ENCODE peak calls at places on chromosomes 16 and 17, in ten cellular contexts. N, J, Y, W, K, R, T, V, L and F are unnamed samples.

GRCh38 chr16:268141-269053 is 7.3 kb downstream of the RGS11 start:
- DNase-seq in J (no peak), K (no peak), Y (no peak), T (no peak), R (no peak), V (no peak), W (no peak), N (peak; percentile 91), L (no peak), F (no peak)

GRCh38 chr17:42051013-42051400 is 606 bp upstream of the C17orf113 start:
- DNase-seq in N (no peak), T (no peak), V (no peak), J (no peak), L (no peak), K (no peak), W (no peak), Y (no peak), R (no peak), F (no peak)

GRCh38 chr16:3492356-3492755 is 2.9 kb downstream of the C16orf90 start:
- DNase-seq in J (no peak), Y (no peak), R (no peak), W (no peak), K (no peak), V (no peak), N (no peak), L (peak; percentile 52), T (no peak), F (no peak)

GRCh38 chr16:31216552-31217530 is at the start of gene PYDC1:
- DNase-seq in T (no peak), R (no peak), L (peak; percentile 82), J (no peak), K (no peak), N (no peak), Y (no peak), V (no peak), W (no peak), F (no peak)

GRCh38 chr17:61862975-61863800 is at the start of gene BRIP1:
- DNase-seq in J (peak; percentile 61), V (peak; percentile 93), R (peak; percentile 98), N (peak; percentile 95), Y (peak; percentile 90), T (peak; percentile 96), W (peak; percentile 88), K (peak; percentile 90), L (peak; percentile 95), F (peak; percentile 96)

GRCh38 chr17:80673152-80673920 is 128.7 kb downstream of the RPTOR start:
- DNase-seq in N (no peak), L (no peak), R (no peak), V (no peak), K (no peak), T (peak; percentile 35), Y (no peak), W (no peak), J (no peak), F (no peak)

GRCh38 chr17:79114455-79115301 is 40.1 kb downstream of the ENGASE start:
- DNase-seq in N (peak; percentile 66), Y (peak; percentile 44), W (peak; percentile 54), V (peak; percentile 73), T (peak; percentile 7), R (peak; percentile 76), K (peak; percentile 26), L (no peak), J (no peak), F (no peak)

GRCh38 chr17:82933911-82934310 is 94.1 kb upstream of the ZNF750 start:
- DNase-seq in V (peak; percentile 31), R (no peak), T (no peak), W (peak; percentile 7), L (peak; percentile 32), N (no peak), Y (peak; percentile 4), K (no peak), J (no peak), F (no peak)

GRCh38 chr17:15414502-15415348 is 52.7 kb downstream of the CDRT4 start:
- DNase-seq in J (no peak), W (peak; percentile 82), R (no peak), L (no peak), T (no peak), K (peak; percentile 71), Y (peak; percentile 89), V (peak; percentile 82), N (no peak), F (no peak)

GRCh38 chr17:47276868-47277267 is 23.2 kb downstream of the ITGB3 start:
- DNase-seq in W (peak; percentile 73), Y (peak; percentile 63), V (peak; percentile 75), J (no peak), K (peak; percentile 88), R (peak; percentile 57), N (peak; percentile 71), L (no peak), T (peak; percentile 84), F (peak; percentile 81)

GRCh38 chr17:21470861-21471260 is 94.7 kb downstream of the KCNJ12 start:
- DNase-seq in T (no peak), R (no peak), L (no peak), N (no peak), W (no peak), Y (no peak), K (no peak), V (no peak), J (no peak), F (no peak)
- H3K4me1 ChIP-seq in T (no peaks in the 10 kb centered on the region), R (no peaks in the 10 kb centered on the region), L (no peaks in the 10 kb centered on the region), N (no peaks in the 10 kb centered on the region), W (no peaks in the 10 kb centered on the region), Y (no peaks in the 10 kb centered on the region), K (no peaks in the 10 kb centered on the region), V (no peaks in the 10 kb centered on the region), J (no peaks in the 10 kb centered on the region), F (no peaks in the 10 kb centered on the region)

DNA sequence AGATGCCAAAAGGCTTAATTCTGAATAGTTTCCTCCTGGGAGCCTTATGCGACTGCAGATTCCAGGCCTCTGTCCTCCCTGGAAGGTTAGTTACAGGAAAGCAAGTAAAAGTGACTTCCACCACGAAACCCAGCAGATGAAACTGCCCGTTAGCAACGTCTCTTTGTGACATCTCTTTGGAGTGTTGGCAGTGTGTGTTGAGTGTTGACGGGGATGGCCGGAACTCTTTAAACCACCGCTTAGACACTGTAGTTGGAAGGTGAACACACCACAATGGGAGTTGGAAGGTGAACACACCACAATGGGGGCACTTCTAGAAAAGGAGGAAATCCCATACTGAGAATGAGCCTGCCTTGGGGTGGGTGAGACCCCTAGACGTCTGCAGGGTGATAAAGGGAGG is 858 bp downstream of the SKAP1 start:
- DNase-seq in L (no peak), J (no peak), K (no peak), T (no peak), R (no peak), V (no peak), W (no peak), Y (no peak), N (no peak), F (no peak)
- H3K4me3 ChIP-seq in L (peak overlapping the region; percentile 30), J (peak overlapping the region; percentile 92), K (no peak overlapping the region), T (no peak overlapping the region), R (no peak overlapping the region), V (peak overlapping the region; percentile 59), W (no peak overlapping the region), Y (no peak overlapping the region), N (no peak overlapping the region), F (no peak overlapping the region)

GRCh38 chr17:27076814-27077213 is 217.1 kb upstream of the WSB1 start:
- DNase-seq in Y (no peak), W (no peak), T (no peak), V (no peak), J (no peak), R (no peak), L (no peak), N (no peak), K (no peak), F (no peak)

GRCh38 chr17:27069842-27070508 is 223.9 kb upstream of the WSB1 start:
- DNase-seq in L (no peak), K (no peak), T (no peak), R (no peak), J (no peak), Y (no peak), N (no peak), W (no peak), V (no peak), F (no peak)

GRCh38 chr17:27078296-27078695 is 215.6 kb upstream of the WSB1 start:
- DNase-seq in R (no peak), T (no peak), V (no peak), L (no peak), J (no peak), N (no peak), W (no peak), Y (no peak), K (no peak), F (no peak)

GRCh38 chr17:27070836-27071235 is 223.1 kb upstream of the WSB1 start:
- DNase-seq in N (no peak), W (no peak), K (no peak), R (no peak), Y (no peak), J (no peak), L (no peak), T (no peak), V (no peak), F (no peak)

GRCh38 chr17:27072885-27073284 is 221.0 kb upstream of the WSB1 start:
- DNase-seq in W (no peak), Y (no peak), J (no peak), T (no peak), K (no peak), N (no peak), L (no peak), R (no peak), V (no peak), F (no peak)
- H3K9me3 ChIP-seq in W (no peaks in the 10 kb centered on the region), Y (no peaks in the 10 kb centered on the region), J (no peaks in the 10 kb centered on the region), T (no peaks in the 10 kb centered on the region), K (no peaks in the 10 kb centered on the region), N (no peaks in the 10 kb centered on the region), L (no peaks in the 10 kb centered on the region), R (no peaks in the 10 kb centered on the region), V (no peaks in the 10 kb centered on the region), F (no peaks in the 10 kb centered on the region)

GRCh38 chr16:67762385-67762784 is 43.3 kb upstream of the GFOD2 start:
- DNase-seq in V (no peak), Y (no peak), K (no peak), T (no peak), N (no peak), R (peak; percentile 4), L (no peak), W (no peak), J (no peak), F (no peak)

GRCh38 chr16:67760831-67761230 is 41.7 kb upstream of the GFOD2 start:
- DNase-seq in Y (no peak), V (no peak), T (no peak), W (no peak), K (no peak), N (no peak), L (no peak), J (no peak), R (no peak), F (no peak)

GRCh38 chr16:67758966-67759365 is 39.9 kb upstream of the GFOD2 start:
- DNase-seq in K (no peak), V (no peak), J (no peak), Y (no peak), T (no peak), L (no peak), R (no peak), W (no peak), N (no peak), F (no peak)

GRCh38 chr16:67761924-67762323 is 42.8 kb upstream of the GFOD2 start:
- DNase-seq in J (no peak), T (no peak), W (no peak), R (no peak), N (no peak), L (no peak), Y (no peak), V (no peak), K (no peak), F (no peak)

DNA sequence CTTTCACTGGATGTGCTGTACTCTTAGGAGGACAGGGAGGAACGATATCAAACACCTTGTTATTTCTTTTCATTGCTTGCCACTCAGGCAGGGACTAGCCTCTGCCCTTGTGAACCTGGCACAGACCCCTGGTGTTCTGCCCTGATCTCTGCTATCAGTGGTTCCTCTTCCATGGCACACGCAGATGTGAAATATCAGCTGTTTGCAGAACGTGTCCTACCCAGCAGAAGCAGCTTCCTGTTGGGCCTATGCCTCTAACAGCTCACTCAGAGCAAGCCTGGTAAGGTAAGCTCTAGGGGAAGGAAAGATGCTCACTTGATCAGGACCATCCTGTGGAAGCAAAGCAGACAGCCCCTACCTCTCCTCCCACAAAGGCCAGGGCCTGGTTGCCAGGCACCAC is 41.1 kb upstream of the GFOD2 start:
- DNase-seq in J (no peak), K (no peak), R (no peak), T (no peak), V (no peak), Y (no peak), W (no peak), N (no peak), L (no peak), F (no peak)
- H3K4me1 ChIP-seq in J (no peaks in the 10 kb centered on the region), K (peaks cover 4% of the 10 kb centered on the region), R (no peaks in the 10 kb centered on the region), T (no peaks in the 10 kb centered on the region), V (peaks cover 5% of the 10 kb centered on the region), Y (peaks cover 19% of the 10 kb centered on the region), W (peaks cover 18% of the 10 kb centered on the region), N (no peaks in the 10 kb centered on the region), L (peaks cover 5% of the 10 kb centered on the region), F (no peaks in the 10 kb centered on the region)